ENCODE peak calls at places on chromosomes 7 and 10, in seven cellular contexts. S is hepatocyte, X is suprapubic skin, W is left ventricle myocardium inferior, I is kidney epithelial cell, Z is foreskin fibroblast, B is adrenal gland. E is an unnamed sample.

GRCh38 chr10:131650169-131650705 is 250.6 kb upstream of the PPP2R2D start:
- DNase-seq in S (no peak), X (peak), W (no peak), I (no peak), Z (no peak), B (no peak), E (no peak)

GRCh38 chr10:71880425-71881306 is 29.6 kb upstream of the PSAP start:
- DNase-seq in S (no peak), X (no peak), W (peak), I (no peak), Z (peak), B (peak), E (peak)

GRCh38 chr7:19984231-19984632 is 210.8 kb upstream of the TMEM196 start:
- DNase-seq in S (peak), X (no peak), W (no peak), I (no peak), Z (no peak), B (no peak), E (peak)

GRCh38 chr10:132697568-132698200 is 88.3 kb downstream of the NKX6-2 start:
- DNase-seq in S (no peak), X (peak), W (peak), I (no peak), Z (no peak), B (no peak), E (no peak)

GRCh38 chr10:11042375-11042774 is 24.7 kb downstream of the CELF2 start:
- DNase-seq in S (no peak), X (no peak), W (no peak), I (no peak), Z (peak), B (no peak), E (no peak)

GRCh38 chr10:12606461-12606860 is 257.1 kb downstream of the CAMK1D start:
- DNase-seq in S (no peak), X (no peak), W (no peak), I (no peak), Z (no peak), B (no peak), E (no peak)

GRCh38 chr10:3825862-3826351 is 40.9 kb upstream of the KLF6 start:
- DNase-seq in S (no peak), X (no peak), W (no peak), I (no peak), Z (peak), B (no peak), E (no peak)

GRCh38 chr10:115861864-115862263 is 411.1 kb downstream of the GFRA1 start:
- DNase-seq in S (peak), X (no peak), W (no peak), I (peak), Z (peak), B (no peak), E (no peak)

GRCh38 chr7:125059861-125060456 is 130.3 kb upstream of the POT1 start:
- DNase-seq in S (no peak), X (no peak), W (no peak), I (no peak), Z (peak), B (no peak), E (no peak)

GRCh38 chr7:155585956-155586355 is 39.6 kb upstream of the CNPY1 start:
- DNase-seq in S (no peak), X (peak), W (no peak), I (no peak), Z (no peak), B (no peak), E (no peak)

GRCh38 chr7:23687011-23687410 is 7.0 kb downstream of the FAM221A start:
- DNase-seq in S (no peak), X (no peak), W (no peak), I (no peak), Z (no peak), B (no peak), E (no peak)

GRCh38 chr10:896982-897381 is 34.5 kb downstream of the LARP4B start:
- DNase-seq in S (no peak), X (no peak), W (no peak), I (no peak), Z (no peak), B (no peak), E (no peak)

GRCh38 chr7:130418306-130418705 is 22.5 kb downstream of the CEP41 start:
- DNase-seq in S (no peak), X (no peak), W (no peak), I (no peak), Z (no peak), B (no peak), E (no peak)

GRCh38 chr10:93600861-93601773 is at the start of gene RBP4:
- DNase-seq in S (peak), X (no peak), W (no peak), I (no peak), Z (peak), B (peak), E (peak)

GRCh38 chr10:86535057-86535882 is 13.7 kb upstream of the WAPL start:
- DNase-seq in S (peak), X (peak), W (peak), I (no peak), Z (peak), B (peak), E (no peak)

GRCh38 chr10:103580011-103580410 is 86.5 kb downstream of the NEURL1 start:
- DNase-seq in S (no peak), X (no peak), W (no peak), I (no peak), Z (no peak), B (no peak), E (no peak)

GRCh38 chr7:51639661-51640340 is 323.2 kb upstream of the COBL start:
- DNase-seq in S (no peak), X (no peak), W (no peak), I (no peak), Z (no peak), B (peak), E (no peak)

GRCh38 chr10:70928140-70928539 is 39.8 kb upstream of the PCBD1 start:
- DNase-seq in S (no peak), X (no peak), W (no peak), I (no peak), Z (no peak), B (no peak), E (no peak)

GRCh38 chr10:95237376-95238170 is 43.5 kb downstream of the ACSM6 start:
- DNase-seq in S (no peak), X (no peak), W (no peak), I (no peak), Z (peak), B (no peak), E (no peak)

GRCh38 chr7:134758981-134759380 is 20.5 kb upstream of the CALD1 start:
- DNase-seq in S (no peak), X (no peak), W (no peak), I (no peak), Z (no peak), B (no peak), E (no peak)

GRCh38 chr10:111151595-111151994 is 74.8 kb downstream of the ADRA2A start:
- DNase-seq in S (no peak), X (no peak), W (no peak), I (no peak), Z (no peak), B (no peak), E (no peak)

GRCh38 chr7:12475362-12476063 is 71.8 kb upstream of the VWDE start:
- DNase-seq in S (peak), X (no peak), W (no peak), I (no peak), Z (peak), B (no peak), E (no peak)

GRCh38 chr7:96181174-96181573 is 140.7 kb downstream of the SLC25A13 start:
- DNase-seq in S (no peak), X (no peak), W (no peak), I (no peak), Z (no peak), B (no peak), E (no peak)

GRCh38 chr7:96184783-96185182 is 137.1 kb downstream of the SLC25A13 start:
- DNase-seq in S (no peak), X (no peak), W (no peak), I (no peak), Z (no peak), B (no peak), E (no peak)

GRCh38 chr7:96179863-96180262 is 142.0 kb downstream of the SLC25A13 start:
- DNase-seq in S (no peak), X (no peak), W (no peak), I (no peak), Z (peak), B (no peak), E (no peak)

GRCh38 chr7:96182424-96183158 is 139.3 kb downstream of the SLC25A13 start:
- DNase-seq in S (no peak), X (no peak), W (no peak), I (no peak), Z (no peak), B (no peak), E (no peak)

DNA sequence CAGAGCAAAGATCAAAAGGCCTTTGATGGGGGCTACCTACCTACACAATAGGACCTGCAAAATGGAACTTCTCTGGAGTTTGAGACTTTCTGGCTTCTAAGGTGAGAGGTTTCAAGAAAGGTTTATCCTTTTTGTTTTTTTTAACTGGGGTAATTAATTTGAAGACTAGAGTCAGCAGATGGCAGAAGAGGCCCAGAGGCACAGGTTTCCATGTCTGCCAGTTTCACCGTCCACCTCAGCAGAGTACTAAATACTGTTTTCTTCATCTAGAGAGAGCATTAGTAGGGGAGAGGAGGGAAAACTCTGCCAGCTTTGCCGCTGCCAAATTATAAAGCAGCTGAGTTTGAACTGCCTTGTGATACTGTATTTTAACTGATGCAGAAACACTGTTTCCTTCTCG is 138.7 kb downstream of the SLC25A13 start:
- DNase-seq in S (no peak), X (no peak), W (no peak), I (no peak), Z (no peak), B (no peak), E (no peak)
- TF ChIP-seq CTCF in S (no peak), X (no peak), W (no peak), I (peak), Z (no peak), B (no peak), E (no peak)

GRCh38 chr7:111903797-111904196 is 302.4 kb downstream of the DOCK4 start:
- DNase-seq in S (peak), X (no peak), W (no peak), I (peak), Z (no peak), B (no peak), E (no peak)

GRCh38 chr7:111895049-111895448 is 311.1 kb downstream of the DOCK4 start:
- DNase-seq in S (no peak), X (no peak), W (no peak), I (no peak), Z (no peak), B (no peak), E (no peak)

GRCh38 chr7:111894518-111894917 is 311.7 kb downstream of the DOCK4 start:
- DNase-seq in S (no peak), X (no peak), W (no peak), I (no peak), Z (no peak), B (no peak), E (no peak)

GRCh38 chr7:111903016-111903415 is 303.2 kb downstream of the DOCK4 start:
- DNase-seq in S (peak), X (no peak), W (no peak), I (no peak), Z (no peak), B (no peak), E (no peak)

GRCh38 chr7:111900283-111900682 is 305.9 kb downstream of the DOCK4 start:
- DNase-seq in S (no peak), X (no peak), W (no peak), I (no peak), Z (no peak), B (no peak), E (no peak)
- H3K4me3 ChIP-seq in S (no peak), X (no peak), W (no peak), I (no peak), Z (no peak), B (no peak), E (no peak)

GRCh38 chr10:92419740-92420553 is 129.0 kb downstream of the MARCHF5 start:
- DNase-seq in S (peak), X (peak), W (peak), I (peak), Z (peak), B (peak), E (no peak)
- TF ChIP-seq CTCF in S (peak), X (no peak), W (peak), I (peak), Z (peak), B (peak), E (no peak)

GRCh38 chr7:44880317-44881018 is 4.9 kb downstream of the PURB start:
- DNase-seq in S (no peak), X (no peak), W (no peak), I (no peak), Z (no peak), B (no peak), E (no peak)
- H3K4me3 ChIP-seq in S (peak), X (peak), W (peak), I (no peak), Z (peak), B (no peak), E (peak)

GRCh38 chr7:96832107-96832506 is 122.5 kb upstream of the SEM1 start:
- DNase-seq in S (no peak), X (no peak), W (no peak), I (no peak), Z (peak), B (no peak), E (no peak)

GRCh38 chr7:96825285-96825684 is 115.6 kb upstream of the SEM1 start:
- DNase-seq in S (no peak), X (no peak), W (no peak), I (no peak), Z (no peak), B (no peak), E (no peak)

GRCh38 chr7:96826089-96826488 is 116.4 kb upstream of the SEM1 start:
- DNase-seq in S (no peak), X (no peak), W (no peak), I (no peak), Z (no peak), B (peak), E (no peak)

GRCh38 chr7:96831446-96831845 is 121.8 kb upstream of the SEM1 start:
- DNase-seq in S (no peak), X (no peak), W (no peak), I (no peak), Z (no peak), B (no peak), E (no peak)

GRCh38 chr7:96827701-96828100 is 118.1 kb upstream of the SEM1 start:
- DNase-seq in S (no peak), X (no peak), W (no peak), I (no peak), Z (no peak), B (no peak), E (peak)
- TF ChIP-seq CTCF in S (no peak), X (no peak), W (no peak), I (no peak), Z (no peak), B (no peak), E (no peak)

GRCh38 chr7:44482502-44483485 is 7.7 kb downstream of the NUDCD3 start:
- DNase-seq in S (no peak), X (no peak), W (no peak), I (no peak), Z (no peak), B (no peak), E (no peak)

GRCh38 chr7:44488955-44489354 is 1.5 kb downstream of the NUDCD3 start:
- DNase-seq in S (no peak), X (no peak), W (no peak), I (no peak), Z (no peak), B (no peak), E (no peak)

GRCh38 chr7:44486693-44487092 is 3.8 kb downstream of the NUDCD3 start:
- DNase-seq in S (peak), X (no peak), W (no peak), I (no peak), Z (peak), B (peak), E (no peak)

GRCh38 chr7:44486001-44486400 is 4.5 kb downstream of the NUDCD3 start:
- DNase-seq in S (no peak), X (no peak), W (no peak), I (no peak), Z (no peak), B (no peak), E (no peak)

GRCh38 chr7:44484482-44485313 is 5.8 kb downstream of the NUDCD3 start:
- DNase-seq in S (no peak), X (no peak), W (no peak), I (no peak), Z (no peak), B (no peak), E (no peak)
- H3K4me3 ChIP-seq in S (no peak), X (no peak), W (peak), I (no peak), Z (no peak), B (no peak), E (no peak)

GRCh38 chr10:109866168-109866994 is 56.9 kb downstream of the XPNPEP1 start:
- DNase-seq in S (peak), X (no peak), W (peak), I (no peak), Z (peak), B (peak), E (peak)
- TF ChIP-seq CTCF in S (peak), X (no peak), W (peak), I (peak), Z (peak), B (peak), E (peak)

GRCh38 chr10:45410489-45410806 is 36.4 kb downstream of the ALOX5 start:
- DNase-seq in S (no peak), X (no peak), W (no peak), I (no peak), Z (no peak), B (no peak), E (no peak)

GRCh38 chr10:45404770-45405120 is 30.7 kb downstream of the ALOX5 start:
- DNase-seq in S (no peak), X (no peak), W (no peak), I (no peak), Z (no peak), B (no peak), E (no peak)

GRCh38 chr10:45408421-45409319 is 34.7 kb downstream of the ALOX5 start:
- DNase-seq in S (no peak), X (no peak), W (no peak), I (no peak), Z (no peak), B (no peak), E (no peak)

GRCh38 chr10:45409782-45410181 is 35.8 kb downstream of the ALOX5 start:
- DNase-seq in S (no peak), X (no peak), W (no peak), I (no peak), Z (no peak), B (no peak), E (no peak)

GRCh38 chr10:45407542-45407941 is 33.5 kb downstream of the ALOX5 start:
- DNase-seq in S (no peak), X (no peak), W (no peak), I (no peak), Z (no peak), B (no peak), E (no peak)
- H3K4me3 ChIP-seq in S (no peak), X (no peak), W (no peak), I (no peak), Z (no peak), B (no peak), E (no peak)